ENCODE peak calls at places on chromosomes 16 and 17, in five cellular contexts. One of them, this sample, is unnamed.
A peak's percentile ranks its signal among the peaks of the same experiment; 100 is the strongest.

GRCh38 chr17:48127371-48128051 is 19.9 kb downstream of the SNX11 start:
- DNase-seq in NCI-H1436: no peak
- DNase-seq in ecto neural progenitor cell: no peak
- DNase-seq in stimulated activated CD4-positive, alpha-beta T cell treated with anti-CD3 and anti-CD28 coated beads, TNF-alpha, amount 100 ng/mL, for 48 hours: no peak
- DNase-seq in upper lobe of right lung: no peak
- DNase-seq in this sample: no peak

GRCh38 chr16:82609140-82609539 is 17.6 kb upstream of the CDH13 start:
- DNase-seq in ecto neural progenitor cell: no peak
- DNase-seq in NCI-H1436: no peak
- DNase-seq in upper lobe of right lung: no peak
- DNase-seq in stimulated activated CD4-positive, alpha-beta T cell treated with anti-CD3 and anti-CD28 coated beads, TNF-alpha, amount 100 ng/mL, for 48 hours: no peak
- DNase-seq in this sample: no peak

GRCh38 chr17:70022175-70022574 is 52.9 kb upstream of the KCNJ16 start:
- DNase-seq in stimulated activated CD4-positive, alpha-beta T cell treated with anti-CD3 and anti-CD28 coated beads, TNF-alpha, amount 100 ng/mL, for 48 hours: no peak
- DNase-seq in ecto neural progenitor cell: no peak
- DNase-seq in NCI-H1436: no peak
- DNase-seq in upper lobe of right lung: no peak
- DNase-seq in this sample: no peak

GRCh38 chr17:49589556-49589885 is 13.8 kb downstream of the NXPH3 start:
- DNase-seq in ecto neural progenitor cell: peak; percentile 38
- DNase-seq in upper lobe of right lung: no peak
- DNase-seq in NCI-H1436: no peak
- DNase-seq in stimulated activated CD4-positive, alpha-beta T cell treated with anti-CD3 and anti-CD28 coated beads, TNF-alpha, amount 100 ng/mL, for 48 hours: no peak
- DNase-seq in this sample: no peak

GRCh38 chr16:66443269-66443652 is 16.2 kb downstream of the BEAN1 start:
- DNase-seq in upper lobe of right lung: peak; percentile 29
- DNase-seq in stimulated activated CD4-positive, alpha-beta T cell treated with anti-CD3 and anti-CD28 coated beads, TNF-alpha, amount 100 ng/mL, for 48 hours: no peak
- DNase-seq in NCI-H1436: no peak
- DNase-seq in ecto neural progenitor cell: no peak
- DNase-seq in this sample: no peak

GRCh38 chr16:2239231-2239675 is 3.0 kb downstream of the DNASE1L2 start:
- DNase-seq in upper lobe of right lung: no peak
- DNase-seq in ecto neural progenitor cell: no peak
- DNase-seq in stimulated activated CD4-positive, alpha-beta T cell treated with anti-CD3 and anti-CD28 coated beads, TNF-alpha, amount 100 ng/mL, for 48 hours: no peak
- DNase-seq in NCI-H1436: no peak
- DNase-seq in this sample: no peak

GRCh38 chr16:49961087-49961486 is 63.9 kb upstream of the CNEP1R1 start:
- DNase-seq in upper lobe of right lung: no peak
- DNase-seq in ecto neural progenitor cell: no peak
- DNase-seq in stimulated activated CD4-positive, alpha-beta T cell treated with anti-CD3 and anti-CD28 coated beads, TNF-alpha, amount 100 ng/mL, for 48 hours: no peak
- DNase-seq in NCI-H1436: no peak
- DNase-seq in this sample: no peak

GRCh38 chr17:35244345-35245195 is 1.7 kb downstream of the SLFN5 start:
- DNase-seq in upper lobe of right lung: peak; percentile 85
- DNase-seq in ecto neural progenitor cell: peak; percentile 57
- DNase-seq in stimulated activated CD4-positive, alpha-beta T cell treated with anti-CD3 and anti-CD28 coated beads, TNF-alpha, amount 100 ng/mL, for 48 hours: peak; percentile 82
- DNase-seq in NCI-H1436: no peak
- DNase-seq in this sample: peak; percentile 83

GRCh38 chr17:19418312-19418992 is 7.4 kb downstream of the RNF112 start:
- DNase-seq in ecto neural progenitor cell: no peak
- DNase-seq in upper lobe of right lung: no peak
- DNase-seq in stimulated activated CD4-positive, alpha-beta T cell treated with anti-CD3 and anti-CD28 coated beads, TNF-alpha, amount 100 ng/mL, for 48 hours: peak; percentile 1
- DNase-seq in NCI-H1436: no peak
- DNase-seq in this sample: peak; percentile 16

GRCh38 chr16:4682616-4683254 is 10.6 kb upstream of the NUDT16L1 start:
- DNase-seq in upper lobe of right lung: peak; percentile 88
- DNase-seq in NCI-H1436: no peak
- DNase-seq in ecto neural progenitor cell: peak; percentile 81
- DNase-seq in stimulated activated CD4-positive, alpha-beta T cell treated with anti-CD3 and anti-CD28 coated beads, TNF-alpha, amount 100 ng/mL, for 48 hours: no peak
- DNase-seq in this sample: no peak

GRCh38 chr17:74212262-74212912 is 984 bp upstream of the TTYH2 start:
- DNase-seq in upper lobe of right lung: no peak
- DNase-seq in NCI-H1436: no peak
- DNase-seq in ecto neural progenitor cell: peak; percentile 66
- DNase-seq in stimulated activated CD4-positive, alpha-beta T cell treated with anti-CD3 and anti-CD28 coated beads, TNF-alpha, amount 100 ng/mL, for 48 hours: no peak
- DNase-seq in this sample: peak; percentile 4

GRCh38 chr17:34203018-34203646 is 52.0 kb upstream of the CCL2 start:
- DNase-seq in upper lobe of right lung: no peak
- DNase-seq in NCI-H1436: no peak
- DNase-seq in ecto neural progenitor cell: no peak
- DNase-seq in stimulated activated CD4-positive, alpha-beta T cell treated with anti-CD3 and anti-CD28 coated beads, TNF-alpha, amount 100 ng/mL, for 48 hours: no peak
- DNase-seq in this sample: no peak

GRCh38 chr16:4375717-4376116 is 4.1 kb downstream of the VASN start:
- DNase-seq in upper lobe of right lung: no peak
- DNase-seq in stimulated activated CD4-positive, alpha-beta T cell treated with anti-CD3 and anti-CD28 coated beads, TNF-alpha, amount 100 ng/mL, for 48 hours: no peak
- DNase-seq in NCI-H1436: no peak
- DNase-seq in ecto neural progenitor cell: no peak
- DNase-seq in this sample: no peak

GRCh38 chr16:12000032-12000431 is 23.5 kb downstream of the SNX29 start:
- DNase-seq in ecto neural progenitor cell: no peak
- DNase-seq in upper lobe of right lung: no peak
- DNase-seq in stimulated activated CD4-positive, alpha-beta T cell treated with anti-CD3 and anti-CD28 coated beads, TNF-alpha, amount 100 ng/mL, for 48 hours: no peak
- DNase-seq in NCI-H1436: no peak
- DNase-seq in this sample: no peak

GRCh38 chr17:4142107-4142900 is 526 bp downstream of the ZZEF1 start:
- DNase-seq in NCI-H1436: no peak
- DNase-seq in upper lobe of right lung: peak; percentile 77
- DNase-seq in ecto neural progenitor cell: no peak
- DNase-seq in stimulated activated CD4-positive, alpha-beta T cell treated with anti-CD3 and anti-CD28 coated beads, TNF-alpha, amount 100 ng/mL, for 48 hours: no peak
- DNase-seq in this sample: no peak

GRCh38 chr17:76989519-76989918 is 121.3 kb downstream of the MGAT5B start:
- DNase-seq in stimulated activated CD4-positive, alpha-beta T cell treated with anti-CD3 and anti-CD28 coated beads, TNF-alpha, amount 100 ng/mL, for 48 hours: no peak
- DNase-seq in NCI-H1436: no peak
- DNase-seq in upper lobe of right lung: peak; percentile 17
- DNase-seq in ecto neural progenitor cell: no peak
- DNase-seq in this sample: no peak

GRCh38 chr16:67150058-67150832 is 553 bp downstream of the B3GNT9 start:
- DNase-seq in NCI-H1436: peak; percentile 40
- DNase-seq in ecto neural progenitor cell: peak; percentile 84
- DNase-seq in upper lobe of right lung: peak; percentile 82
- DNase-seq in stimulated activated CD4-positive, alpha-beta T cell treated with anti-CD3 and anti-CD28 coated beads, TNF-alpha, amount 100 ng/mL, for 48 hours: no peak
- DNase-seq in this sample: peak; percentile 46

GRCh38 chr16:4496305-4496704 is 20.1 kb downstream of the HMOX2 start:
- DNase-seq in NCI-H1436: no peak
- DNase-seq in ecto neural progenitor cell: no peak
- DNase-seq in stimulated activated CD4-positive, alpha-beta T cell treated with anti-CD3 and anti-CD28 coated beads, TNF-alpha, amount 100 ng/mL, for 48 hours: no peak
- DNase-seq in upper lobe of right lung: no peak
- DNase-seq in this sample: peak; percentile 80

GRCh38 chr17:51298508-51299371 is 38.4 kb downstream of the UTP18 start:
- DNase-seq in ecto neural progenitor cell: no peak
- DNase-seq in upper lobe of right lung: no peak
- DNase-seq in NCI-H1436: peak; percentile 36
- DNase-seq in stimulated activated CD4-positive, alpha-beta T cell treated with anti-CD3 and anti-CD28 coated beads, TNF-alpha, amount 100 ng/mL, for 48 hours: no peak
- DNase-seq in this sample: peak; percentile 51

GRCh38 chr17:14058051-14058450 is 11.3 kb upstream of the COX10 start:
- DNase-seq in NCI-H1436: no peak
- DNase-seq in stimulated activated CD4-positive, alpha-beta T cell treated with anti-CD3 and anti-CD28 coated beads, TNF-alpha, amount 100 ng/mL, for 48 hours: no peak
- DNase-seq in ecto neural progenitor cell: no peak
- DNase-seq in upper lobe of right lung: no peak
- DNase-seq in this sample: no peak